ENCODE peak calls at places on chromosome 15, in eight cellular contexts. M, I, H, C, W, K, E and Q are unnamed samples.

GRCh38 chr15:90114451-90114901 is 12.2 kb upstream of the IDH2 start:
- DNase-seq in M (peak; percentile 28), I (no peak), H (no peak), C (no peak), W (no peak), K (no peak), E (no peak), Q (no peak)

GRCh38 chr15:48627260-48627969 is 18.1 kb downstream of the FBN1 start:
- DNase-seq in M (no peak), I (no peak), H (no peak), C (no peak), W (peak; percentile 40), K (no peak), E (no peak), Q (no peak)

GRCh38 chr15:41870689-41871081 is 23.2 kb downstream of the SPTBN5 start:
- DNase-seq in M (no peak), I (no peak), H (no peak), C (no peak), W (peak; percentile 98), K (no peak), E (peak; percentile 80), Q (no peak)

GRCh38 chr15:23395832-23396231 is 41.3 kb downstream of the GOLGA8S start:
- DNase-seq in M (no peak), I (no peak), H (no peak), C (no peak), W (no peak), K (no peak), E (no peak), Q (no peak)

GRCh38 chr15:42152196-42152920 is 4.1 kb downstream of the PLA2G4F start:
- DNase-seq in M (no peak), I (peak; percentile 61), H (peak; percentile 73), C (no peak), W (no peak), K (no peak), E (no peak), Q (peak; percentile 86)

GRCh38 chr15:84598250-84598649 is 2.6 kb upstream of the ZSCAN2 start:
- DNase-seq in M (no peak), I (no peak), H (no peak), C (no peak), W (no peak), K (peak; percentile 81), E (peak; percentile 16), Q (no peak)

GRCh38 chr15:97604673-97605072 is 355.8 kb upstream of the ARRDC4 start:
- DNase-seq in M (no peak), I (no peak), H (no peak), C (no peak), W (no peak), K (no peak), E (no peak), Q (no peak)

GRCh38 chr15:100690032-100690785 is 87.8 kb downstream of the ASB7 start:
- DNase-seq in M (no peak), I (no peak), H (no peak), C (no peak), W (no peak), K (no peak), E (no peak), Q (peak; percentile 52)

GRCh38 chr15:100559330-100559729 is 30.6 kb upstream of the CERS3 start:
- DNase-seq in M (peak; percentile 36), I (no peak), H (peak; percentile 21), C (no peak), W (peak; percentile 34), K (no peak), E (peak; percentile 31), Q (no peak)

GRCh38 chr15:70643783-70644125 is 119.6 kb downstream of the UACA start:
- DNase-seq in M (peak; percentile 59), I (no peak), H (no peak), C (no peak), W (peak; percentile 79), K (no peak), E (no peak), Q (no peak)

GRCh38 chr15:35858707-35859106 is 312.7 kb upstream of the DPH6 start:
- DNase-seq in M (no peak), I (no peak), H (no peak), C (no peak), W (no peak), K (no peak), E (no peak), Q (no peak)

GRCh38 chr15:67822537-67823370 is 2.6 kb upstream of the SKOR1 start:
- DNase-seq in M (peak; percentile 28), I (no peak), H (no peak), C (no peak), W (no peak), K (no peak), E (no peak), Q (no peak)

GRCh38 chr15:27399236-27399635 is 428.3 kb downstream of the GABRG3 start:
- DNase-seq in M (no peak), I (no peak), H (no peak), C (no peak), W (no peak), K (no peak), E (no peak), Q (no peak)

GRCh38 chr15:53251998-53252397 is 461.9 kb upstream of the ONECUT1 start:
- DNase-seq in M (no peak), I (no peak), H (no peak), C (no peak), W (no peak), K (no peak), E (no peak), Q (no peak)

GRCh38 chr15:66901336-66902100 is 163.9 kb upstream of the SMAD3 start:
- DNase-seq in M (peak; percentile 45), I (no peak), H (no peak), C (no peak), W (peak; percentile 6), K (no peak), E (no peak), Q (no peak)

GRCh38 chr15:66982816-66983215 is 82.6 kb upstream of the SMAD3 start:
- DNase-seq in M (no peak), I (no peak), H (no peak), C (no peak), W (no peak), K (no peak), E (no peak), Q (no peak)

GRCh38 chr15:83776986-83777385 is 123.1 kb downstream of the ADAMTSL3 start:
- DNase-seq in M (no peak), I (no peak), H (no peak), C (no peak), W (no peak), K (no peak), E (no peak), Q (no peak)

GRCh38 chr15:65303687-65304392 is 637 bp upstream of the RNU5B-1 start:
- DNase-seq in M (peak; percentile 80), I (peak; percentile 66), H (peak; percentile 81), C (no peak), W (peak; percentile 68), K (peak; percentile 44), E (peak; percentile 35), Q (peak; percentile 73)

GRCh38 chr15:67433495-67434099 is 87.3 kb upstream of the C15orf61 start:
- DNase-seq in M (peak; percentile 69), I (peak; percentile 20), H (peak; percentile 37), C (peak; percentile 7), W (peak; percentile 67), K (peak; percentile 43), E (peak; percentile 48), Q (no peak)

GRCh38 chr15:31461911-31462480 is 135.4 kb downstream of the KLF13 start:
- DNase-seq in M (no peak), I (no peak), H (no peak), C (no peak), W (no peak), K (peak; percentile 59), E (no peak), Q (no peak)
- TF ChIP-seq CTCF in M (no peak), I (no peak), H (no peak), C (no peak), W (peak; percentile 27), K (peak; percentile 74), E (peak; percentile 44), Q (no peak)

GRCh38 chr15:77591960-77592613 is 40.6 kb downstream of the LINGO1 start:
- DNase-seq in M (no peak), I (no peak), H (no peak), C (no peak), W (no peak), K (no peak), E (no peak), Q (peak; percentile 42)

GRCh38 chr15:77597804-77598453 is 34.8 kb downstream of the LINGO1 start:
- DNase-seq in M (no peak), I (no peak), H (no peak), C (no peak), W (no peak), K (no peak), E (no peak), Q (no peak)

GRCh38 chr15:77596821-77597803 is 35.6 kb downstream of the LINGO1 start:
- DNase-seq in M (no peak), I (no peak), H (no peak), C (no peak), W (no peak), K (no peak), E (no peak), Q (no peak)

GRCh38 chr15:77592768-77593167 is 39.9 kb downstream of the LINGO1 start:
- DNase-seq in M (no peak), I (no peak), H (no peak), C (no peak), W (no peak), K (no peak), E (no peak), Q (no peak)

DNA sequence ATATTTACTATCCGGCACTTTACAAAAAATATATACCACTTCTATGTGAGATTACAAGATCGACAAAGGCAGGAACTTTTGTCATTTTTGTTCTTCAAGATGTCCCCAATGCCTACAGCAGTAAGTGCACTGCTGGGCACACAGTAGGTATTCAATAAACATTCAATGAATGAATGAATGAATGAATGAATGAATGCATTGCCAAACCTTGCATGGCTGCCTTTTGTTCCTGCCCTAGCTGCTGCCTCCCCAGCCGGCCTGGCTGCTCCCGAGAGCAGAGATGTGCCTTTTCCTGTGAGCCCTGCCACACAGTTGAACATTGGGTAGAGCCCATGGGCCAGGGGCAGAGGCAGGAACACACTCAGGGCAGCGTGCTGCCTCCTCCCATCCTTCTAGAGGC is 37.5 kb downstream of the LINGO1 start:
- DNase-seq in M (no peak), I (no peak), H (no peak), C (no peak), W (no peak), K (no peak), E (no peak), Q (no peak)
- TF ChIP-seq CTCF in M (no peak), I (no peak), H (no peak), C (no peak), W (no peak), K (no peak), E (no peak), Q (no peak)

GRCh38 chr15:33156021-33156420 is 38.5 kb downstream of the FMN1 start:
- DNase-seq in M (no peak), I (no peak), H (no peak), C (no peak), W (no peak), K (no peak), E (no peak), Q (no peak)
- TF ChIP-seq CTCF in M (no peak), I (no peak), H (no peak), C (no peak), W (no peak), K (no peak), E (no peak), Q (no peak)

DNA sequence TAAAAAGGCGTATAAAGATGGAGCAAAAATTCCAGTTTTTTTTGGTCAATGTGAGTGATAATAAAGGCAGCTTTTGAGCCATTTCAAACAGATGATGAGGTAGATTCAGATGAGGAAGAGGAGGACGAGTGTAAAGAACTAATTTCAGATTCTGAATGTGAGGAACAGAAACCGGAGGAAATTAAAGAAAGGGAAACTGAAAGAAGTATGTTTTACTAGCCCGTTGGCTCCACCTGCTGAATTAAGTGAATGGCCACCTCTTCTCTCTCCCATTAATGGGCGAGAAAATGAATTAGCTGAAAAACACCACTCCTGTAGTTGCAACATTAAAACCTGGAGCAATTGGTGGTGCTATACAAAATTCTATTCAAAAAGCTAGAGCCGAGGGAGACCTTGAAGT is 55.4 kb downstream of the CYP19A1 start:
- DNase-seq in M (no peak), I (no peak), H (no peak), C (no peak), W (no peak), K (peak; percentile 13), E (no peak), Q (no peak)
- TF ChIP-seq CTCF in M (no peak), I (no peak), H (no peak), C (no peak), W (no peak), K (peak; percentile 38), E (no peak), Q (no peak)